ENCODE peak calls at places on chromosome 2, in ten cellular contexts. T is cardiac fibroblast; K is NCI-H1694 treated with DMSO at 0.1 percent for 48 hours; Q is non-pigmented ciliary epithelial cell; G is activated CD4-positive, CD25-positive, alpha-beta regulatory T cell treated with anti-CD3 and anti-CD28 coated beads, Interleukin-2, amount 50 U/mL, for 16 hours; A is foreskin fibroblast; N is activated T-cell treated with anti-CD3 and anti-CD28 coated beads, Interleukin-2, amount 50 U/mL, for 72 hours; U is C1 segment of cervical spinal cord; E is memory B cell; B is iPS DF 19.7. M is an unnamed sample.

GRCh38 chr2:216352653-216353270 is 19.5 kb downstream of the MARCHF4 start:
- DNase-seq in T (no peak), K (no peak), Q (no peak), G (no peak), A (no peak), N (no peak), U (no peak), E (no peak), B (no peak), M (peak; percentile 43)

GRCh38 chr2:157874997-157875719 is 972 bp downstream of the ACVR1 start:
- DNase-seq in T (peak; percentile 83), K (no peak), Q (peak; percentile 63), G (no peak), A (peak; percentile 91), N (no peak), U (no peak), E (no peak), B (no peak), M (peak; percentile 48)

GRCh38 chr2:142938240-142938639 is 60.8 kb downstream of the KYNU start:
- DNase-seq in T (no peak), K (no peak), Q (no peak), G (no peak), A (no peak), N (no peak), U (no peak), E (no peak), B (no peak), M (peak; percentile 64)

GRCh38 chr2:178615969-178616368 is 135.7 kb downstream of the PLEKHA3 start:
- DNase-seq in T (no peak), K (no peak), Q (no peak), G (no peak), A (no peak), N (no peak), U (no peak), E (no peak), B (no peak), M (no peak)

GRCh38 chr2:168348076-168348475 is 100.7 kb upstream of the STK39 start:
- DNase-seq in T (peak; percentile 60), K (peak; percentile 28), Q (no peak), G (no peak), A (peak; percentile 50), N (peak; percentile 7), U (no peak), E (no peak), B (no peak), M (peak; percentile 51)

GRCh38 chr2:69100220-69100723 is 87.3 kb downstream of the ANTXR1 start:
- DNase-seq in T (peak; percentile 76), K (no peak), Q (no peak), G (no peak), A (peak; percentile 82), N (no peak), U (no peak), E (no peak), B (no peak), M (no peak)

GRCh38 chr2:174059178-174059874 is 94.2 kb upstream of the SP3 start:
- DNase-seq in T (no peak), K (no peak), Q (peak; percentile 44), G (no peak), A (peak; percentile 91), N (no peak), U (no peak), E (no peak), B (no peak), M (peak; percentile 91)

GRCh38 chr2:45708501-45708900 is 57.0 kb downstream of the PRKCE start:
- DNase-seq in T (no peak), K (no peak), Q (no peak), G (no peak), A (no peak), N (no peak), U (no peak), E (no peak), B (no peak), M (no peak)

GRCh38 chr2:137837830-137838229 is 126.4 kb upstream of the HNMT start:
- DNase-seq in T (no peak), K (no peak), Q (no peak), G (no peak), A (no peak), N (no peak), U (no peak), E (no peak), B (no peak), M (no peak)

GRCh38 chr2:101831351-101831865 is 133.9 kb downstream of the MAP4K4 start:
- DNase-seq in T (peak; percentile 86), K (peak; percentile 44), Q (peak; percentile 47), G (peak; percentile 35), A (peak; percentile 83), N (peak; percentile 68), U (peak; percentile 53), E (peak; percentile 58), B (no peak), M (peak; percentile 71)

GRCh38 chr2:147197754-147198153 is 647.1 kb upstream of the ACVR2A start:
- DNase-seq in T (no peak), K (peak; percentile 51), Q (no peak), G (no peak), A (no peak), N (no peak), U (no peak), E (no peak), B (no peak), M (no peak)

GRCh38 chr2:36780231-36780808 is 83.8 kb downstream of the VIT start:
- DNase-seq in T (peak; percentile 76), K (peak; percentile 40), Q (peak; percentile 18), G (no peak), A (peak; percentile 80), N (no peak), U (no peak), E (no peak), B (no peak), M (peak; percentile 74)

GRCh38 chr2:112622528-112622849 is 23.2 kb upstream of the SLC20A1 start:
- DNase-seq in T (peak; percentile 83), K (no peak), Q (peak; percentile 87), G (no peak), A (peak; percentile 95), N (no peak), U (no peak), E (no peak), B (no peak), M (no peak)

GRCh38 chr2:227888289-227888688 is 16.9 kb downstream of the DAW1 start:
- DNase-seq in T (no peak), K (no peak), Q (no peak), G (no peak), A (peak; percentile 39), N (no peak), U (no peak), E (no peak), B (no peak), M (no peak)

GRCh38 chr2:222306393-222307137 is 7.8 kb upstream of the PAX3 start:
- DNase-seq in T (no peak), K (no peak), Q (no peak), G (no peak), A (no peak), N (no peak), U (no peak), E (no peak), B (no peak), M (no peak)

GRCh38 chr2:174750923-174751441 is 13.3 kb downstream of the CHRNA1 start:
- DNase-seq in T (no peak), K (no peak), Q (no peak), G (no peak), A (no peak), N (peak; percentile 53), U (no peak), E (peak; percentile 65), B (no peak), M (no peak)

GRCh38 chr2:85655961-85656403 is 12.0 kb downstream of the SFTPB start:
- DNase-seq in T (no peak), K (no peak), Q (no peak), G (no peak), A (peak; percentile 80), N (no peak), U (no peak), E (no peak), B (no peak), M (no peak)

GRCh38 chr2:102187191-102188150 is 648 bp downstream of the IL1RL2 start:
- DNase-seq in T (peak; percentile 61), K (no peak), Q (no peak), G (no peak), A (peak; percentile 46), N (peak; percentile 44), U (no peak), E (no peak), B (no peak), M (no peak)

M was measured in KBM-7.